ENCODE peak calls at places on chromosomes 11 and 22, in six cellular contexts. H is H1, S is SK-N-SH, V is K562, B is GM12878, D is GM12892. C is an unnamed sample.

GRCh38 chr11:64007160-64007628 is 21.0 kb downstream of the OTUB1 start:
- DNase-seq in D (no peak), S (peak), V (peak), H (peak), B (no peak), C (no peak)

GRCh38 chr11:22976146-22976545 is 115.9 kb upstream of the CCDC179 start:
- DNase-seq in S (no peak), B (no peak), H (no peak), D (no peak), V (no peak), C (no peak)

GRCh38 chr11:20061766-20062165 is 98.5 kb downstream of the DBX1 start:
- DNase-seq in H (no peak), V (no peak), B (no peak), D (no peak), S (no peak), C (no peak)

GRCh38 chr11:74022541-74022940 is 13.7 kb upstream of the UCP3 start:
- DNase-seq in V (no peak), D (no peak), B (no peak), S (no peak), H (no peak), C (no peak)

GRCh38 chr11:95832763-95833162 is 42.5 kb downstream of the CEP57 start:
- DNase-seq in V (no peak), H (no peak), B (no peak), S (no peak), D (no peak), C (no peak)

GRCh38 chr11:127675602-127676001 is 675.0 kb upstream of the KIRREL3 start:
- DNase-seq in B (no peak), V (no peak), H (no peak), D (no peak), S (no peak), C (no peak)

GRCh38 chr11:65776196-65776595 is 4.6 kb downstream of the AP5B1 start:
- DNase-seq in D (no peak), H (no peak), V (no peak), B (no peak), S (no peak), C (no peak)

GRCh38 chr22:35039625-35040024 is 26.3 kb upstream of the ISX start:
- DNase-seq in D (no peak), H (no peak), S (peak), B (no peak), V (no peak), C (no peak)

GRCh38 chr11:73991471-73992006 is 8.9 kb upstream of the UCP2 start:
- DNase-seq in S (no peak), B (peak), D (no peak), H (no peak), V (no peak), C (no peak)

GRCh38 chr22:41481131-41481830 is 12.4 kb downstream of the ACO2 start:
- DNase-seq in V (no peak), H (no peak), B (no peak), S (no peak), D (no peak), C (no peak)

GRCh38 chr22:25420925-25421904 is 143.3 kb upstream of the GRK3 start:
- DNase-seq in H (peak), V (no peak), S (peak), D (peak), B (no peak), C (no peak)

GRCh38 chr11:113553235-113553634 is 78.0 kb upstream of the DRD2 start:
- DNase-seq in D (no peak), V (no peak), S (no peak), H (no peak), B (no peak), C (no peak)

GRCh38 chr11:114209904-114210303 is 86.3 kb upstream of the NNMT start:
- DNase-seq in S (no peak), V (no peak), D (no peak), B (no peak), H (no peak), C (no peak)

GRCh38 chr11:124717786-124718634 is 21.7 kb upstream of the NRGN start:
- DNase-seq in H (peak), V (no peak), S (peak), B (no peak), D (no peak), C (no peak)

GRCh38 chr11:112143597-112143996 is 20.3 kb downstream of the IL18 start:
- DNase-seq in V (no peak), D (no peak), S (no peak), H (no peak), B (no peak), C (no peak)

GRCh38 chr22:48820481-48821345 is 1007.0 kb downstream of the BRD1 start:
- DNase-seq in B (no peak), H (no peak), S (no peak), D (peak), V (no peak), C (no peak)

GRCh38 chr11:2990617-2991476 is 1.3 kb downstream of the NAP1L4 start:
- DNase-seq in V (no peak), B (no peak), S (no peak), H (no peak), D (no peak), C (no peak)

GRCh38 chr11:14644396-14645246 is 1.0 kb downstream of the PDE3B start:
- DNase-seq in H (peak), S (peak), B (no peak), V (peak), D (no peak), C (peak)

GRCh38 chr11:100719809-100720221 is 32.7 kb downstream of the ARHGAP42 start:
- DNase-seq in H (no peak), V (no peak), S (no peak), D (no peak), B (no peak), C (no peak)

GRCh38 chr11:103659138-103659734 is 377.2 kb upstream of the DDI1 start:
- DNase-seq in S (peak), D (no peak), V (no peak), B (no peak), H (no peak), C (no peak)

GRCh38 chr11:66492161-66492865 is 12.1 kb downstream of the DPP3 start:
- DNase-seq in H (no peak), S (no peak), V (no peak), D (no peak), B (no peak), C (no peak)

GRCh38 chr22:27113211-27114030 is 456.0 kb downstream of the MIAT start:
- DNase-seq in H (no peak), V (no peak), D (no peak), B (no peak), S (no peak), C (no peak)

GRCh38 chr22:22673099-22673498 is 28.7 kb downstream of the GGTLC2 start:
- DNase-seq in H (no peak), D (no peak), B (no peak), S (no peak), V (no peak), C (no peak)

GRCh38 chr22:41401781-41402648 is 20.3 kb downstream of the TEF start:
- DNase-seq in H (no peak), B (no peak), V (no peak), S (peak), D (no peak), C (no peak)

GRCh38 chr11:16779436-16779835 is 41.0 kb downstream of the C11orf58 start:
- DNase-seq in H (no peak), S (no peak), B (no peak), V (peak), D (no peak), C (no peak)

GRCh38 chr22:48357961-48358360 is 1469.7 kb downstream of the BRD1 start:
- DNase-seq in S (no peak), V (no peak), H (no peak), D (no peak), B (no peak), C (no peak)

GRCh38 chr11:74682731-74683278 is 48.4 kb downstream of the CHRDL2 start:
- DNase-seq in S (no peak), B (no peak), V (no peak), D (no peak), H (no peak), C (no peak)

GRCh38 chr11:3109434-3109833 is 52.2 kb upstream of the CARS1 start:
- DNase-seq in H (no peak), S (peak), V (no peak), B (no peak), D (no peak), C (no peak)

GRCh38 chr22:32564170-32565001 is 89.8 kb downstream of the FBXO7 start:
- DNase-seq in D (no peak), H (no peak), S (no peak), B (no peak), V (no peak), C (no peak)

GRCh38 chr11:130213143-130213978 is 53.8 kb downstream of the ST14 start:
- DNase-seq in D (peak), V (peak), H (peak), B (no peak), S (peak), C (peak)

GRCh38 chr11:105297463-105297862 is 157.9 kb upstream of the CARD18 start:
- DNase-seq in D (no peak), V (no peak), S (no peak), H (no peak), B (no peak), C (no peak)

GRCh38 chr22:21941921-21942320 is 10.7 kb downstream of the PPM1F start:
- DNase-seq in B (no peak), V (no peak), H (no peak), D (no peak), S (no peak), C (no peak)

GRCh38 chr22:22881116-22882032 is 6.2 kb upstream of the IGLL5 start:
- DNase-seq in H (no peak), V (peak), D (no peak), B (no peak), S (peak), C (no peak)

GRCh38 chr11:3952715-3953114 is 97.3 kb downstream of the STIM1 start:
- DNase-seq in D (no peak), S (no peak), B (no peak), V (no peak), H (no peak), C (no peak)

GRCh38 chr11:78010755-78011154 is 12.3 kb downstream of the KCTD14 start:
- DNase-seq in H (no peak), D (no peak), S (no peak), B (no peak), V (no peak), C (no peak)
- TF ChIP-seq TAF1 in H (no peak), D (no peak), S (no peak), B (no peak), V (no peak), C (no peak)

GRCh38 chr11:117862753-117863152 is 13.7 kb downstream of the FXYD6 start:
- DNase-seq in V (no peak), B (no peak), D (no peak), S (no peak), H (no peak), C (no peak)
- TF ChIP-seq POLR2AphosphoS5 in V (no peak), B (no peak), D (no peak), S (no peak), H (no peak), C (no peak)

GRCh38 chr11:107577312-107577711 is 11.8 kb upstream of the ALKBH8 start:
- DNase-seq in H (no peak), V (no peak), D (no peak), S (no peak), B (no peak), C (no peak)

GRCh38 chr11:107581147-107581546 is 9.8 kb upstream of the ELMOD1 start:
- DNase-seq in D (no peak), H (no peak), S (no peak), B (no peak), V (no peak), C (no peak)

GRCh38 chr11:107576497-107577086 is 11.1 kb upstream of the ALKBH8 start:
- DNase-seq in S (peak), B (no peak), V (peak), H (peak), D (no peak), C (peak)
- TF ChIP-seq TAF1 in S (no peak), B (no peak), V (no peak), H (no peak), D (no peak), C (no peak)

DNA sequence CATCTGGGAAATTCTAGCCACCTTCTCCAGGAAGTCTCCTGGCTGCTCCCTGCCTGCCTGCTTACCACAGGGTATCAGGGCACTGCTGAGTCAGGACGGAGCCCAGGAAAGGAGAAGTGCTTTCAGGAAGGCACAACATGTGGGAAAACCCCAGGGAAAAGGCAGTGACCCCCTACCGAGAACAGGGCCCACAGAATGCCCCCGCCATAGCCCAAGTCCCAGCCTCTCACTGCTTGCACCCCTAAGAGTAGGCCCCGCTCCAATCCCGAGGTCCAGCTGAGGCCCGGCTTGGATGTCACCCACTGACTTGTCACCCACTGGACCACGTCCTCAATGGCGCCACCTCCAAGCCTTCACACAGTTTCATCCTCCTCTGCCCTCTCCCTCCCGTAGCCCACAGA is 34.1 kb downstream of the ARAP1 start:
- DNase-seq in B (no peak), H (no peak), D (no peak), S (no peak), V (no peak), C (no peak)
- TF ChIP-seq POLR2AphosphoS5 in B (no peak), H (no peak), D (no peak), S (no peak), V (no peak), C (no peak)

GRCh38 chr11:10588904-10589303 is 20.4 kb upstream of the LYVE1 start:
- DNase-seq in B (no peak), V (no peak), D (no peak), H (no peak), S (no peak), C (no peak)

GRCh38 chr11:10587995-10588394 is 19.5 kb upstream of the LYVE1 start:
- DNase-seq in S (no peak), H (no peak), D (no peak), V (no peak), B (no peak), C (no peak)

GRCh38 chr11:10591741-10592140 is 23.3 kb upstream of the LYVE1 start:
- DNase-seq in B (no peak), V (no peak), D (no peak), H (no peak), S (no peak), C (no peak)

GRCh38 chr11:10592331-10592730 is 23.9 kb upstream of the LYVE1 start:
- DNase-seq in S (no peak), B (no peak), D (no peak), H (no peak), V (no peak), C (no peak)

GRCh38 chr11:10590516-10590915 is 22.1 kb upstream of the LYVE1 start:
- DNase-seq in H (no peak), V (no peak), D (no peak), B (no peak), S (no peak), C (no peak)
- TF ChIP-seq TAF1 in H (no peak), V (no peak), D (no peak), B (no peak), S (no peak), C (no peak)

DNA sequence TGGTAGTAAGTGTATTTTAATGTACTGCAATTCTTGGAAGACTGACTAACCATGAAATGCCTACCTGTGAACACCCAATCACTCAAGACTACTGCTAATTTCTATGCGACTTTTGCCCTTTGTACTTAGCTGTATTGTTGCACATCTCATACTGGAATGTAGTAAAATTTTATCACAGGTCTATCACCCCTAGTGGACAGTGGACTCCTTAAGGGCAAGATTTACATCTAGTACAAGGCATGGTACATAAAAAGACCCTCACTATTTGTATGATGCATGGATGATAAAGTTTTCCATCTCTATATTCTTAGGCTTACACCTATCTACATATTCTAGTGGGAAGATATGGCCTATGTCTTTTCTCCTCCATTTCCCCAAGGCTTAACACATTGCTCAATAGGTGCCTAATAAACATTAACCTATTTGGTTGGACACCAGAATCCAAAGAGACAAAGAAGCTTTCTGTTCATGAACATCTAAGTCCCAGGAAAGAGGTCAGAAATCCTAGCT is 26.1 kb downstream of the SERGEF start:
- DNase-seq in V (no peak), B (no peak), H (no peak), D (no peak), S (no peak), C (no peak)
- TF ChIP-seq POLR2AphosphoS5 in V (no peak), B (no peak), H (no peak), D (no peak), S (no peak), C (no peak)

GRCh38 chr11:84234462-84235202 is 948.5 kb upstream of the CCDC90B start:
- DNase-seq in B (no peak), D (no peak), S (no peak), H (no peak), V (no peak), C (no peak)
- TF ChIP-seq TAF1 in B (no peak), D (no peak), S (no peak), H (no peak), V (no peak), C (no peak)

GRCh38 chr22:44684506-44685383 is 17.3 kb upstream of the PRR5 start:
- DNase-seq in D (peak), S (peak), V (peak), H (peak), B (peak), C (peak)
- TF ChIP-seq POLR2AphosphoS5 in D (no peak), S (no peak), V (no peak), H (no peak), B (no peak), C (no peak)

DNA sequence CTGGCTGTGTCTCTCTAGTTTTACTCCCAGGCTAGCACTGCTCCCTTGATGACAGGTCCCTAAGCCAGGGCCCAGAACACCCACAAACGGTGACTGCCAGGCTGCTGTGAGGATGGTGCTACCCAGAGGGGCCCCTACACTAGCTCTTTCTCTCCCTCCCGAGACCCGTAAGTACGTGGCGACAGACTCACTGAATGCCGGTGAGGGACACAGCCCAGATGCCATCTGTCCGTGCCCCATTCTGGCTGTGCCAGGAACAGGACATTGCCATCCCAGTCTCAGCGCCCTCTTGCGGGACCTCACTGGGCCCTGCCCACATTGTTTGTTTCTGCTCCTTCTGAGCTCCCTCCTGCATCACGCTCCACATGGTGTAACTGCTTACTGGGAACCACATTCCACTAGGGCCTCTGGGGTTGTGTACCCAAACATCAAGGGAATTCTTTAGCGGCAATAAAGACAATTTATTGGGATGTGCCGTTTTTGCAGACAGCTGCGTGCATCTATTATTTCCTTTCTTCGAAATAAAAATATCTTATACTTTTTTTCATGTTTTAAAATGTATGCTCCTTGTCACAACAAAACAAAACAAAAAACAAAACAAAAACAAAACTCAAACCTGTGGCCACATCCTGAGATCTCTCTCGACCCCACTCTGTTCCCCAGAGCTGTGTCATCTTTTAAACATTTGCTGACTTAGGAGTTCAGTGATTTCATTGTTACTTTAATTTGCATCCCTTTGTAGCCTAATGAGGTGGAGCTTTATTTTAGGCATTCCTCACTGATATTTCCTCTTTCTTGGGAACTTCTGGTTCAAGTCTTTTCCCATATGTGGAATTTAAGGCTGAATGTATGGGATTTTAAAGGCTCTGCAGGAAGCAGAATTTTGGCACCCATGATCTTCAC is 4.4 kb upstream of the TPCN2 start:
- DNase-seq in S (peak), D (no peak), B (no peak), V (no peak), H (peak), C (no peak)
- TF ChIP-seq TAF1 in S (no peak), D (no peak), B (no peak), V (no peak), H (no peak), C (no peak)

C was measured in GM12891.